ENCODE peak calls at places on chromosomes 3 and 15, in five cellular contexts. One of them, this sample, is unnamed.
A peak's percentile ranks its signal among the peaks of the same experiment; 100 is the strongest.

GRCh38 chr3:155391583-155391982 is 98.1 kb upstream of the STRIT1 start:
- DNase-seq in SJSA1: peak; percentile 83
- DNase-seq in AG09309: peak; percentile 91
- DNase-seq in choroid plexus epithelial cell: peak; percentile 39
- DNase-seq in effector CD4-positive, alpha-beta T cell: no peak
- DNase-seq in this sample: no peak

GRCh38 chr3:108001457-108001856 is 89.4 kb downstream of the CD47 start:
- DNase-seq in AG09309: no peak
- DNase-seq in SJSA1: no peak
- DNase-seq in choroid plexus epithelial cell: peak; percentile 26
- DNase-seq in effector CD4-positive, alpha-beta T cell: no peak
- DNase-seq in this sample: no peak

GRCh38 chr3:171420667-171421066 is 39.5 kb downstream of the TNIK start:
- DNase-seq in choroid plexus epithelial cell: peak; percentile 51
- DNase-seq in SJSA1: no peak
- DNase-seq in effector CD4-positive, alpha-beta T cell: no peak
- DNase-seq in AG09309: no peak
- DNase-seq in this sample: no peak

GRCh38 chr15:101288905-101289513 is 6.0 kb downstream of the SNRPA1 start:
- DNase-seq in SJSA1: no peak
- DNase-seq in choroid plexus epithelial cell: peak; percentile 73
- DNase-seq in AG09309: no peak
- DNase-seq in effector CD4-positive, alpha-beta T cell: peak; percentile 42
- DNase-seq in this sample: peak; percentile 76

GRCh38 chr3:164918915-164919314 is 159.4 kb downstream of the SI start:
- DNase-seq in effector CD4-positive, alpha-beta T cell: no peak
- DNase-seq in choroid plexus epithelial cell: no peak
- DNase-seq in SJSA1: no peak
- DNase-seq in AG09309: no peak
- DNase-seq in this sample: no peak

GRCh38 chr3:150480802-150481201 is 65.5 kb downstream of the SERP1 start:
- DNase-seq in SJSA1: no peak
- DNase-seq in AG09309: no peak
- DNase-seq in effector CD4-positive, alpha-beta T cell: no peak
- DNase-seq in choroid plexus epithelial cell: no peak
- DNase-seq in this sample: no peak

GRCh38 chr15:92843819-92844218 is 56.3 kb upstream of the CHD2 start:
- DNase-seq in choroid plexus epithelial cell: no peak
- DNase-seq in AG09309: no peak
- DNase-seq in SJSA1: no peak
- DNase-seq in effector CD4-positive, alpha-beta T cell: no peak
- DNase-seq in this sample: no peak

GRCh38 chr15:72758195-72758594 is 25.4 kb downstream of the ADPGK start:
- DNase-seq in effector CD4-positive, alpha-beta T cell: no peak
- DNase-seq in AG09309: peak; percentile 88
- DNase-seq in SJSA1: peak; percentile 91
- DNase-seq in choroid plexus epithelial cell: peak; percentile 87
- DNase-seq in this sample: no peak

GRCh38 chr15:51759557-51760070 is 8.2 kb downstream of the TMOD2 start:
- DNase-seq in choroid plexus epithelial cell: peak; percentile 97
- DNase-seq in AG09309: peak; percentile 82
- DNase-seq in effector CD4-positive, alpha-beta T cell: no peak
- DNase-seq in SJSA1: no peak
- DNase-seq in this sample: no peak

GRCh38 chr15:91254766-91255165 is 154.7 kb downstream of the SV2B start:
- DNase-seq in AG09309: no peak
- DNase-seq in choroid plexus epithelial cell: no peak
- DNase-seq in effector CD4-positive, alpha-beta T cell: no peak
- DNase-seq in SJSA1: no peak
- DNase-seq in this sample: peak; percentile 17

GRCh38 chr3:141151439-141151838 is 80.2 kb upstream of the PXYLP1 start:
- DNase-seq in AG09309: no peak
- DNase-seq in effector CD4-positive, alpha-beta T cell: no peak
- DNase-seq in SJSA1: no peak
- DNase-seq in choroid plexus epithelial cell: no peak
- DNase-seq in this sample: no peak

GRCh38 chr3:24365168-24365567 is 129.5 kb downstream of the THRB start:
- DNase-seq in AG09309: peak; percentile 46
- DNase-seq in choroid plexus epithelial cell: peak; percentile 89
- DNase-seq in effector CD4-positive, alpha-beta T cell: no peak
- DNase-seq in SJSA1: peak; percentile 79
- DNase-seq in this sample: no peak

GRCh38 chr3:150599611-150600297 is 3.4 kb upstream of the SELENOT start:
- DNase-seq in effector CD4-positive, alpha-beta T cell: no peak
- DNase-seq in AG09309: no peak
- DNase-seq in choroid plexus epithelial cell: peak; percentile 52
- DNase-seq in SJSA1: no peak
- DNase-seq in this sample: no peak

GRCh38 chr3:177330771-177331170 is 133.5 kb upstream of the TBL1XR1 start:
- DNase-seq in SJSA1: no peak
- DNase-seq in choroid plexus epithelial cell: no peak
- DNase-seq in AG09309: no peak
- DNase-seq in effector CD4-positive, alpha-beta T cell: no peak
- DNase-seq in this sample: no peak

GRCh38 chr3:21013566-21013965 is 737.4 kb downstream of the ZNF385D start:
- DNase-seq in AG09309: no peak
- DNase-seq in effector CD4-positive, alpha-beta T cell: no peak
- DNase-seq in choroid plexus epithelial cell: no peak
- DNase-seq in SJSA1: no peak
- DNase-seq in this sample: no peak

GRCh38 chr3:29022976-29023375 is 257.9 kb upstream of the RBMS3 start:
- DNase-seq in SJSA1: no peak
- DNase-seq in AG09309: no peak
- DNase-seq in choroid plexus epithelial cell: no peak
- DNase-seq in effector CD4-positive, alpha-beta T cell: no peak
- DNase-seq in this sample: no peak

GRCh38 chr15:62920569-62921502 is 121.7 kb upstream of the TPM1 start:
- DNase-seq in SJSA1: no peak
- DNase-seq in effector CD4-positive, alpha-beta T cell: no peak
- DNase-seq in choroid plexus epithelial cell: peak; percentile 85
- DNase-seq in AG09309: peak; percentile 79
- DNase-seq in this sample: no peak

GRCh38 chr3:180447156-180447555 is 154.8 kb upstream of the TTC14 start:
- DNase-seq in SJSA1: no peak
- DNase-seq in effector CD4-positive, alpha-beta T cell: no peak
- DNase-seq in choroid plexus epithelial cell: no peak
- DNase-seq in AG09309: peak; percentile 32
- DNase-seq in this sample: no peak

GRCh38 chr3:23002846-23003800 is 200.0 kb upstream of the UBE2E2 start:
- DNase-seq in SJSA1: no peak
- DNase-seq in choroid plexus epithelial cell: peak; percentile 82
- DNase-seq in effector CD4-positive, alpha-beta T cell: no peak
- DNase-seq in AG09309: no peak
- DNase-seq in this sample: no peak

GRCh38 chr15:65423977-65424679 is 1.4 kb upstream of the IGDCC4 start:
- DNase-seq in effector CD4-positive, alpha-beta T cell: no peak
- DNase-seq in AG09309: no peak
- DNase-seq in choroid plexus epithelial cell: no peak
- DNase-seq in SJSA1: no peak
- DNase-seq in this sample: no peak

GRCh38 chr3:12449889-12450682 is 34.2 kb upstream of the TSEN2 start:
- DNase-seq in AG09309: no peak
- DNase-seq in choroid plexus epithelial cell: no peak
- DNase-seq in SJSA1: no peak
- DNase-seq in effector CD4-positive, alpha-beta T cell: no peak
- DNase-seq in this sample: no peak

GRCh38 chr15:22786868-22787698 is 639 bp downstream of the NIPA1 start:
- DNase-seq in SJSA1: no peak
- DNase-seq in choroid plexus epithelial cell: peak; percentile 36
- DNase-seq in effector CD4-positive, alpha-beta T cell: no peak
- DNase-seq in AG09309: no peak
- DNase-seq in this sample: peak; percentile 63

GRCh38 chr15:90774731-90775521 is 57.8 kb downstream of the BLM start:
- DNase-seq in SJSA1: no peak
- DNase-seq in choroid plexus epithelial cell: peak; percentile 62
- DNase-seq in AG09309: peak; percentile 16
- DNase-seq in effector CD4-positive, alpha-beta T cell: no peak
- DNase-seq in this sample: no peak

GRCh38 chr3:40996382-40996781 is 202.9 kb upstream of the CTNNB1 start:
- DNase-seq in SJSA1: no peak
- DNase-seq in choroid plexus epithelial cell: no peak
- DNase-seq in effector CD4-positive, alpha-beta T cell: no peak
- DNase-seq in AG09309: no peak
- DNase-seq in this sample: no peak

GRCh38 chr15:92520914-92521623 is 127.4 kb downstream of the ST8SIA2 start:
- DNase-seq in AG09309: no peak
- DNase-seq in effector CD4-positive, alpha-beta T cell: no peak
- DNase-seq in SJSA1: no peak
- DNase-seq in choroid plexus epithelial cell: no peak
- DNase-seq in this sample: no peak

GRCh38 chr15:40279437-40280141 is 3.3 kb downstream of the ANKRD63 start:
- DNase-seq in effector CD4-positive, alpha-beta T cell: peak; percentile 65
- DNase-seq in AG09309: no peak
- DNase-seq in choroid plexus epithelial cell: peak; percentile 54
- DNase-seq in SJSA1: peak; percentile 81
- DNase-seq in this sample: peak; percentile 52

GRCh38 chr3:103389356-103389755 is 954.5 kb downstream of the ZPLD1 start:
- DNase-seq in effector CD4-positive, alpha-beta T cell: no peak
- DNase-seq in choroid plexus epithelial cell: no peak
- DNase-seq in AG09309: no peak
- DNase-seq in SJSA1: no peak
- DNase-seq in this sample: no peak

GRCh38 chr3:184471439-184471838 is 90.1 kb upstream of the EPHB3 start:
- DNase-seq in SJSA1: no peak
- DNase-seq in AG09309: no peak
- DNase-seq in choroid plexus epithelial cell: no peak
- DNase-seq in effector CD4-positive, alpha-beta T cell: no peak
- DNase-seq in this sample: no peak

GRCh38 chr15:53576841-53577240 is 182.6 kb downstream of the WDR72 start:
- DNase-seq in choroid plexus epithelial cell: no peak
- DNase-seq in effector CD4-positive, alpha-beta T cell: no peak
- DNase-seq in AG09309: no peak
- DNase-seq in SJSA1: no peak
- DNase-seq in this sample: no peak

GRCh38 chr15:70327328-70328136 is 229.8 kb upstream of the TLE3 start:
- DNase-seq in effector CD4-positive, alpha-beta T cell: no peak
- DNase-seq in AG09309: peak; percentile 63
- DNase-seq in SJSA1: peak; percentile 62
- DNase-seq in choroid plexus epithelial cell: peak; percentile 89
- DNase-seq in this sample: no peak

GRCh38 chr3:117133066-117133465 is 423.5 kb downstream of the TUSC7 start:
- DNase-seq in choroid plexus epithelial cell: no peak
- DNase-seq in effector CD4-positive, alpha-beta T cell: no peak
- DNase-seq in AG09309: no peak
- DNase-seq in SJSA1: no peak
- DNase-seq in this sample: no peak

GRCh38 chr15:92711457-92711831 is 55.9 kb upstream of the FAM174B start:
- DNase-seq in choroid plexus epithelial cell: no peak
- DNase-seq in effector CD4-positive, alpha-beta T cell: no peak
- DNase-seq in SJSA1: no peak
- DNase-seq in AG09309: no peak
- DNase-seq in this sample: no peak

GRCh38 chr3:179149239-179149887 is 1.2 kb downstream of the PIK3CA start:
- DNase-seq in effector CD4-positive, alpha-beta T cell: peak; percentile 44
- DNase-seq in AG09309: no peak
- DNase-seq in SJSA1: no peak
- DNase-seq in choroid plexus epithelial cell: peak; percentile 56
- DNase-seq in this sample: peak; percentile 11

GRCh38 chr15:72970965-72971746 is 81.1 kb upstream of the NEO1 start:
- DNase-seq in choroid plexus epithelial cell: peak; percentile 49
- DNase-seq in effector CD4-positive, alpha-beta T cell: no peak
- DNase-seq in SJSA1: no peak
- DNase-seq in AG09309: no peak
- DNase-seq in this sample: no peak

GRCh38 chr3:297585-297984 is 101.0 kb downstream of the CHL1 start:
- DNase-seq in AG09309: no peak
- DNase-seq in effector CD4-positive, alpha-beta T cell: no peak
- DNase-seq in choroid plexus epithelial cell: no peak
- DNase-seq in SJSA1: no peak
- DNase-seq in this sample: no peak

GRCh38 chr3:110623571-110623970 is 448.0 kb upstream of the NECTIN3 start:
- DNase-seq in effector CD4-positive, alpha-beta T cell: no peak
- DNase-seq in AG09309: no peak
- DNase-seq in choroid plexus epithelial cell: peak; percentile 24
- DNase-seq in SJSA1: no peak
- DNase-seq in this sample: no peak

GRCh38 chr3:32186097-32186496 is 52.4 kb upstream of the CMTM8 start:
- DNase-seq in AG09309: no peak
- DNase-seq in choroid plexus epithelial cell: no peak
- DNase-seq in effector CD4-positive, alpha-beta T cell: no peak
- DNase-seq in SJSA1: no peak
- DNase-seq in this sample: no peak

GRCh38 chr3:194871143-194871863 is 185.6 kb downstream of the FAM43A start:
- DNase-seq in choroid plexus epithelial cell: peak; percentile 94
- DNase-seq in AG09309: peak; percentile 72
- DNase-seq in SJSA1: peak; percentile 88
- DNase-seq in effector CD4-positive, alpha-beta T cell: no peak
- DNase-seq in this sample: peak; percentile 18